ENCODE peak calls at places on chromosome 15, in five cellular contexts. One of them, this sample, is unnamed.

GRCh38 chr15:38320181-38320580 is 67.5 kb downstream of the SPRED1 start:
- DNase-seq in psoas muscle: no peak
- DNase-seq in ACHN: no peak
- DNase-seq in GM23248: peak; percentile 31
- DNase-seq in B cell: no peak
- DNase-seq in this sample: no peak

GRCh38 chr15:44726568-44727461 is 9.5 kb upstream of the TRIM69 start:
- DNase-seq in psoas muscle: no peak
- DNase-seq in ACHN: peak; percentile 73
- DNase-seq in GM23248: peak; percentile 95
- DNase-seq in B cell: peak; percentile 86
- DNase-seq in this sample: peak; percentile 52

GRCh38 chr15:29736012-29736744 is 86.1 kb downstream of the TJP1 start:
- DNase-seq in psoas muscle: no peak
- DNase-seq in ACHN: peak; percentile 8
- DNase-seq in GM23248: no peak
- DNase-seq in B cell: no peak
- DNase-seq in this sample: no peak

GRCh38 chr15:77369168-77369567 is 50.7 kb downstream of the PEAK1 start:
- DNase-seq in psoas muscle: no peak
- DNase-seq in ACHN: no peak
- DNase-seq in GM23248: peak; percentile 4
- DNase-seq in B cell: no peak
- DNase-seq in this sample: no peak

GRCh38 chr15:70436428-70436827 is 326.9 kb downstream of the UACA start:
- DNase-seq in psoas muscle: no peak
- DNase-seq in ACHN: no peak
- DNase-seq in GM23248: no peak
- DNase-seq in B cell: no peak
- DNase-seq in this sample: no peak

GRCh38 chr15:52328680-52329079 is 33.1 kb upstream of the MYO5C start:
- DNase-seq in psoas muscle: no peak
- DNase-seq in ACHN: no peak
- DNase-seq in GM23248: no peak
- DNase-seq in B cell: no peak
- DNase-seq in this sample: no peak

GRCh38 chr15:73797366-73798158 is 44.4 kb upstream of the INSYN1 start:
- DNase-seq in psoas muscle: no peak
- DNase-seq in ACHN: no peak
- DNase-seq in GM23248: no peak
- DNase-seq in B cell: no peak
- DNase-seq in this sample: no peak

GRCh38 chr15:77029166-77030041 is 34.5 kb downstream of the PSTPIP1 start:
- DNase-seq in psoas muscle: no peak
- DNase-seq in ACHN: no peak
- DNase-seq in GM23248: no peak
- DNase-seq in B cell: peak; percentile 25
- DNase-seq in this sample: no peak

GRCh38 chr15:62758126-62758951 is 284.2 kb upstream of the TPM1 start:
- DNase-seq in psoas muscle: peak; percentile 46
- DNase-seq in ACHN: peak; percentile 64
- DNase-seq in GM23248: peak; percentile 96
- DNase-seq in B cell: no peak
- DNase-seq in this sample: no peak

GRCh38 chr15:86892774-86893449 is 813.2 kb downstream of the AGBL1 start:
- DNase-seq in psoas muscle: no peak
- DNase-seq in ACHN: peak; percentile 67
- DNase-seq in GM23248: no peak
- DNase-seq in B cell: no peak
- DNase-seq in this sample: no peak

GRCh38 chr15:59315914-59316428 is 56.7 kb downstream of the MYO1E start:
- DNase-seq in psoas muscle: no peak
- DNase-seq in ACHN: peak; percentile 90
- DNase-seq in GM23248: peak; percentile 92
- DNase-seq in B cell: no peak
- DNase-seq in this sample: no peak

GRCh38 chr15:66326051-66326450 is 30.4 kb downstream of the TIPIN start:
- DNase-seq in psoas muscle: no peak
- DNase-seq in ACHN: no peak
- DNase-seq in GM23248: no peak
- DNase-seq in B cell: no peak
- DNase-seq in this sample: no peak

GRCh38 chr15:45333550-45333949 is 44.8 kb downstream of the GATM start:
- DNase-seq in psoas muscle: peak; percentile 37
- DNase-seq in ACHN: no peak
- DNase-seq in GM23248: peak; percentile 16
- DNase-seq in B cell: no peak
- DNase-seq in this sample: no peak

GRCh38 chr15:42933886-42934667 is 13.5 kb upstream of the TTBK2 start:
- DNase-seq in psoas muscle: no peak
- DNase-seq in ACHN: no peak
- DNase-seq in GM23248: no peak
- DNase-seq in B cell: no peak
- DNase-seq in this sample: no peak

GRCh38 chr15:74540135-74540760 is 772 bp upstream of the ARID3B start:
- DNase-seq in psoas muscle: no peak
- DNase-seq in ACHN: peak; percentile 60
- DNase-seq in GM23248: peak; percentile 70
- DNase-seq in B cell: no peak
- DNase-seq in this sample: no peak